ENCODE peak calls at places on chromosomes 6 and 20, in six cellular contexts. Z, V, U, O, L and I are unnamed samples.

GRCh38 chr20:57708694-57709673 is 831 bp downstream of the PMEPA1 start:
- DNase-seq in U (no peak), V (no peak), Z (peak; percentile 44), O (no peak), L (no peak), I (no peak)

GRCh38 chr6:105601541-105602174 is 198.8 kb upstream of the PREP start:
- DNase-seq in L (peak; percentile 14), O (peak; percentile 97), U (peak; percentile 51), Z (peak; percentile 12), V (no peak), I (peak; percentile 92)

GRCh38 chr20:330233-331149 is 5.1 kb downstream of the SOX12 start:
- DNase-seq in L (peak; percentile 89), U (peak; percentile 88), Z (peak; percentile 36), O (no peak), V (peak; percentile 81), I (peak; percentile 30)

GRCh38 chr6:158022749-158023596 is 41.3 kb downstream of the SYNJ2 start:
- DNase-seq in V (no peak), U (no peak), L (no peak), Z (no peak), O (no peak), I (no peak)

GRCh38 chr20:3239026-3239866 is at the start of gene SLC4A11:
- DNase-seq in Z (peak; percentile 70), O (no peak), L (no peak), V (peak; percentile 76), U (peak; percentile 83), I (no peak)

GRCh38 chr6:105372862-105373182 is 30.1 kb downstream of the PREP start:
- DNase-seq in L (no peak), O (no peak), U (no peak), V (no peak), Z (peak; percentile 65), I (no peak)

GRCh38 chr6:41970436-41970846 is 28.8 kb upstream of the CCND3 start:
- DNase-seq in Z (no peak), U (peak; percentile 25), O (peak; percentile 27), L (no peak), V (no peak), I (no peak)

GRCh38 chr6:52570291-52570700 is 6.6 kb downstream of the TRAM2 start:
- DNase-seq in L (no peak), Z (no peak), V (peak; percentile 44), O (no peak), U (no peak), I (no peak)